ENCODE peak calls at places on chromosomes 12 and 14, in seven cellular contexts. R, U, G, M, C, T and Y are unnamed samples.

GRCh38 chr12:68113644-68114043 is 45.9 kb downstream of the IFNG start:
- DNase-seq in T (no peak), G (peak; percentile 22), M (peak; percentile 23), C (no peak), R (no peak), U (no peak), Y (peak; percentile 46)

GRCh38 chr14:104803916-104804371 is 3.0 kb downstream of the ZBTB42 start:
- DNase-seq in R (no peak), M (no peak), T (no peak), U (no peak), C (no peak), G (no peak), Y (no peak)

GRCh38 chr12:120286768-120287490 is 4.8 kb downstream of the RNU4-2 start:
- DNase-seq in G (no peak), M (no peak), T (peak; percentile 70), R (no peak), C (no peak), U (no peak), Y (no peak)

GRCh38 chr14:62661818-62662217 is 383.4 kb downstream of the KCNH5 start:
- DNase-seq in T (no peak), U (no peak), R (no peak), G (no peak), M (no peak), C (peak; percentile 16), Y (no peak)

GRCh38 chr14:58082011-58082410 is 70.0 kb downstream of the ARMH4 start:
- DNase-seq in T (no peak), R (no peak), U (no peak), C (no peak), M (no peak), G (no peak), Y (no peak)

GRCh38 chr14:56660677-56661389 is 81.2 kb downstream of the TMEM260 start:
- DNase-seq in R (no peak), G (no peak), M (no peak), T (no peak), U (no peak), C (no peak), Y (peak; percentile 12)

GRCh38 chr12:63805704-63806672 is 26.3 kb downstream of the RXYLT1 start:
- DNase-seq in T (peak; percentile 86), G (peak; percentile 37), C (no peak), U (no peak), R (no peak), M (no peak), Y (no peak)

GRCh38 chr14:93105362-93105761 is 10.4 kb downstream of the ITPK1 start:
- DNase-seq in G (peak; percentile 57), R (no peak), M (no peak), C (peak; percentile 85), T (peak; percentile 76), U (peak; percentile 86), Y (no peak)

GRCh38 chr12:81209001-81209400 is 131.1 kb downstream of the ACSS3 start:
- DNase-seq in R (no peak), T (no peak), C (peak; percentile 22), U (no peak), G (no peak), M (no peak), Y (no peak)

GRCh38 chr12:121668750-121669524 is 517 bp downstream of the MORN3 start:
- DNase-seq in T (no peak), R (no peak), G (peak; percentile 33), M (peak; percentile 66), U (no peak), C (peak; percentile 54), Y (peak; percentile 77)

GRCh38 chr12:46214668-46215429 is 54.0 kb downstream of the SLC38A1 start:
- DNase-seq in U (no peak), G (peak; percentile 66), C (no peak), R (no peak), M (peak; percentile 88), T (no peak), Y (no peak)

GRCh38 chr12:21509768-21510167 is 8.2 kb downstream of the GOLT1B start:
- DNase-seq in M (peak; percentile 28), U (no peak), G (no peak), C (no peak), T (no peak), R (no peak), Y (no peak)

GRCh38 chr12:132965796-132966195 is 9.7 kb upstream of the ZNF605 start:
- DNase-seq in C (no peak), G (no peak), M (no peak), T (no peak), U (no peak), R (no peak), Y (no peak)
- H3K9me3 ChIP-seq in C (no peaks in the 10 kb centered on the region), G (peaks cover 33% of the 10 kb centered on the region), M (peaks cover 13% of the 10 kb centered on the region), T (no peaks in the 10 kb centered on the region), U (no peaks in the 10 kb centered on the region), R (peaks cover 4% of the 10 kb centered on the region), Y (peaks cover 20% of the 10 kb centered on the region)

GRCh38 chr14:36955376-36955775 is 217.0 kb downstream of the SLC25A21 start:
- DNase-seq in G (no peak), U (no peak), C (no peak), R (no peak), T (no peak), M (no peak), Y (no peak)
- H3K4me3 ChIP-seq in G (no peak overlapping the region), U (no peak overlapping the region), C (no peak overlapping the region), R (no peak overlapping the region), T (no peak overlapping the region), M (no peak overlapping the region), Y (no peak overlapping the region)

GRCh38 chr12:88639361-88639760 is 59.1 kb upstream of the KITLG start:
- DNase-seq in C (peak; percentile 31), R (no peak), M (no peak), U (no peak), G (no peak), T (no peak), Y (peak; percentile 11)
- H3K27ac ChIP-seq in C (no peak overlapping the region), R (no peak overlapping the region), M (no peak overlapping the region), U (no peak overlapping the region), G (peak overlapping the region; percentile 54), T (no peak overlapping the region), Y (no peak overlapping the region)

DNA sequence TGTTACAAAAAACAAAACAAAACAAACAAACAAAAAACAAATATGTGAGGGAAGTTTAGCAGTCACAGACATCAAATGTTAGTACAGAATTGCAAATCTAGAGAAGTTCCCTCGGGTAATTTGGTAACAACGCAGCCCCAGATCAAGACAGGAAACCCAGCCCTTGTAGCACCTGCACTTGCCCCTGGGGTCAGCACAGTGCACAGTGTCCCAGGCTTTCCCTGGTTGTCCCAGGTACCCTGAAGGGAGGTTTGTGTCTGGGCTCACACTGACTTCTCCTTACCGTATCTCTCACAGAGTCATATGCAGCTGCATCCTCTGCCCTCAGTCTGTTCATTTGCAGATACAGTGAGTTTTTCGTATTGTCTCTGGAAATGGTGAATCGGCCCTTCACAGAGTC is 528.9 kb downstream of the TMEM121 start:
- DNase-seq in T (no peak), M (no peak), C (no peak), R (no peak), U (no peak), G (no peak), Y (no peak)
- H3K9me3 ChIP-seq in T (no peaks in the 10 kb centered on the region), M (no peaks in the 10 kb centered on the region), C (no peaks in the 10 kb centered on the region), R (no peaks in the 10 kb centered on the region), U (no peaks in the 10 kb centered on the region), G (no peaks in the 10 kb centered on the region), Y (no peaks in the 10 kb centered on the region)

DNA sequence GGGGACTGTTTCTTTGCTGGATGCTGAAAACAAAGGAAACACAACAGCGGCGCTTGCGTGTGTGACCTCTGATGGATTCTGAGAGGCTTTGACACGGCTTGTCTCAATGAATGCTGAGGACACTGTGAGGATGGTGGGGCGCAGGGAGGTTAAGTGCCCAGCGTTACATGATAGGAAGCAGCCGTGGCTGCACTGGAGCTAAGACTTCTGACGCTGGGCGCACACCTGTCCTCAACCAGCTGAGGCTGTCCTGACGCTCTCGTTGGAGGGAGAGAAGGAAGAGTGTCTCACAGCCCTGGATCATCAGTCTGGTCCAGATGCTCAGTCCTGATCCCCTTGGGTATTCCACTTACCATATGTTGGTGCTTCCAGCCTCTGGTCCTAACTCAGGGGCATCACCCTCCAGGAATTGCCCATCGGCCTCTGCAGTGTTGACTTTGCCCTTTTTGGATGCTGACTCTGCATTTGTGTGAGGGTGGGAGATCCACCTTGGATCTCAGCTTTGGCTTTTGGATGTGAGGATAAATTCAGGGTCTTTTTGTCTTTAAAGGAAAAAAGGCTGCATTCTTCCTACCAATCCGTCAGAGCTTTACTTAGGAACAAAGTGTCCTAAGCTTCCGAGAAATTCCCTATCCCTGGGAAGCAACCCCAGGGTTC is 125.2 kb downstream of the ZNF664 start:
- DNase-seq in T (no peak), G (no peak), M (no peak), C (no peak), U (no peak), R (no peak), Y (peak; percentile 44)
- H3K4me3 ChIP-seq in T (no peak overlapping the region), G (no peak overlapping the region), M (no peak overlapping the region), C (no peak overlapping the region), U (no peak overlapping the region), R (no peak overlapping the region), Y (no peak overlapping the region)

GRCh38 chr12:18467636-18468520 is 206.6 kb downstream of the PIK3C2G start:
- DNase-seq in T (no peak), U (no peak), M (no peak), R (no peak), G (no peak), C (no peak), Y (no peak)
- H3K27ac ChIP-seq in T (no peak overlapping the region), U (no peak overlapping the region), M (no peak overlapping the region), R (no peak overlapping the region), G (no peak overlapping the region), C (no peak overlapping the region), Y (no peak overlapping the region)

DNA sequence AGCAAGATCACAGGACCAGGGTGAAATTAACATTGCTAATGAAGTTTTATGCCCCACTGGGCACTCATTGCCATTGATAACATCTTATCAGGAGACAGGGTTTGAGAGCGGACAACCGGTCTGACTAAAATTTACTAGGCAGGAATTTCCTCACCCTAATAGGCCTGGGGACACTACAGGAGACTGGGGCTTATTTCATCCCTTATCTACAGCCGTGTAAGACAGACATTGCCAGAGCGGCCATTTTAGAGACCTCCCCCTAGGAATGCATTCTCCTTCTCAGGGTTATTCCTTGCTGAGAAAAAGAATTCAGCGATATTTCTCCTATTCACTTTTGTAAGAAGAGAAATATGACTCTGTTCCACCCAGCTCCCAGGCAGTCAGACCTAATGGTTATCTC is 8.3 kb downstream of the OR4K17 start:
- DNase-seq in T (no peak), U (no peak), M (no peak), G (no peak), R (no peak), C (no peak), Y (no peak)
- H3K9me3 ChIP-seq in T (no peaks in the 10 kb centered on the region), U (no peaks in the 10 kb centered on the region), M (peaks cover 7% of the 10 kb centered on the region), G (no peaks in the 10 kb centered on the region), R (peaks cover 7% of the 10 kb centered on the region), C (no peaks in the 10 kb centered on the region), Y (peaks cover 4% of the 10 kb centered on the region)